ENCODE peak calls at places on chromosomes 13 and 19, in four cellular contexts. T, J, B and S are unnamed samples.
A peak's percentile ranks its signal among the peaks of the same experiment; 100 is the strongest.

GRCh38 chr13:33105387-33106005 is 89.3 kb downstream of the KL start:
- DNase-seq in J (no peak), B (no peak), T (no peak), S (no peak)

GRCh38 chr19:16161848-16162247 is 11.5 kb downstream of the CIB3 start:
- DNase-seq in B (no peak), T (no peak), J (peak; percentile 77), S (no peak)

GRCh38 chr19:45613926-45614725 is 12.1 kb upstream of the GPR4 start:
- DNase-seq in J (peak; percentile 91), B (peak; percentile 88), T (no peak), S (no peak)

GRCh38 chr19:52825765-52826164 is 4.3 kb upstream of the ZNF28 start:
- DNase-seq in J (no peak), T (no peak), B (no peak), S (no peak)

GRCh38 chr13:49935171-49936084 is 712 bp downstream of the SPRYD7 start:
- DNase-seq in B (peak; percentile 69), J (peak; percentile 70), T (peak; percentile 51), S (no peak)

GRCh38 chr19:42402376-42403116 is 12.4 kb upstream of the CNFN start:
- DNase-seq in B (no peak), T (no peak), J (no peak), S (no peak)

GRCh38 chr13:87123987-87124784 is 547.0 kb upstream of the SLITRK5 start:
- DNase-seq in T (peak; percentile 37), B (no peak), J (peak; percentile 100), S (no peak)

GRCh38 chr19:16576690-16577530 is 4.7 kb upstream of the SLC35E1 start:
- DNase-seq in B (no peak), T (no peak), J (no peak), S (no peak)

GRCh38 chr19:18650468-18651001 is 13.7 kb downstream of the KLHL26 start:
- DNase-seq in J (peak; percentile 81), T (peak; percentile 54), B (no peak), S (no peak)

GRCh38 chr13:92297971-92298942 is 899.8 kb downstream of the GPC5 start:
- DNase-seq in J (no peak), B (no peak), T (no peak), S (no peak)

GRCh38 chr19:15476334-15476733 is 3.0 kb downstream of the PGLYRP2 start:
- DNase-seq in B (no peak), T (no peak), J (no peak), S (no peak)

DNA sequence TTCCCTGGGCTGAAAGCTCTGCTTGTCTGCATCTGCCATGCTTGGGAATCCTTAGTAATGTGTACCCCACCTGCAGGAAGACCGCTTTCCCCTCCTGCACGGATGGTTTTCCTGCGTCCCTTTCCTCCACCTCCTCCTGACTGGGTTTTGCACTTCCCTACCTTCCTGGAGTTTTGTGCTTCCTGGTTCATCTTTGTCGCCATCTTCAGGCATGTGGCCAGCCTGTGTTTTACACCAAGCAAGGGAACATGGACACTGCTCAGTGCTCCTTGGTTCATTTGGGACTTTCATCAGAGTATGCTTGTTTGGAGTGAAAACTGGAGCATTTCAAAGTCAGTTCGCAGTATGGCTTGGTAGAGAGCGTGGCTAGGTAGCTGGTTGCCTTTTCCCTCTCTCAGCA is 30.7 kb downstream of the ERICH6B start:
- DNase-seq in B (no peak), J (no peak), T (no peak), S (no peak)
- TF ChIP-seq CTCF in B (no peak), J (no peak), T (no peak), S (peak; percentile 21)

DNA sequence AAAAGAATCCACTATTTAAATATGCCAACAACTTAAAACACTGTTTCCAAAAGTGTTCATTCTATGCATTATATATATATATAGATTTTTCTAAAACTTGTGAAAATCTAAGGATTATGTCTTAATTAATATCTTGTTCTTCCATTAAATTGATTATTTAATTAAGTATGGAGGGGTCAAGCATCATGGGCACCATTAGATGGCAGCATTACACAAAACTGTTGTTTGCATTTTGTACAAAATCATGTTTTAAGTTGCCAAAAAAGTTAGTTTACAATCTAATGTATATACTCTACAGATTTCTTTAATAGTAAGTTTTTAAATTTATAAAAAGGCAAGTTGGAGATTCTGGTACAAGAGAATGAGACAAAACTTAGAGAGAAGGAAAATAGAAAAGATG is 213.2 kb upstream of the EDNRB start:
- DNase-seq in T (no peak), J (no peak), B (no peak), S (no peak)
- TF ChIP-seq CTCF in T (peak; percentile 21), J (peak; percentile 51), B (peak; percentile 11), S (peak; percentile 41)

GRCh38 chr13:113946409-113947181 is 27.3 kb downstream of the C13orf46 start:
- DNase-seq in J (no peak), B (no peak), T (no peak), S (no peak)

GRCh38 chr13:113948034-113948742 is 25.7 kb downstream of the C13orf46 start:
- DNase-seq in J (no peak), B (peak; percentile 56), T (no peak), S (no peak)

GRCh38 chr13:113945857-113946408 is 27.9 kb downstream of the C13orf46 start:
- DNase-seq in J (no peak), B (no peak), T (no peak), S (no peak)

GRCh38 chr13:113949546-113949945 is 24.3 kb downstream of the C13orf46 start:
- DNase-seq in B (no peak), J (no peak), T (no peak), S (no peak)

GRCh38 chr13:113947321-113948033 is 26.4 kb downstream of the C13orf46 start:
- DNase-seq in T (no peak), B (no peak), J (no peak), S (no peak)
- TF ChIP-seq CTCF in T (no peak), B (peak; percentile 5), J (peak; percentile 66), S (peak; percentile 32)

DNA sequence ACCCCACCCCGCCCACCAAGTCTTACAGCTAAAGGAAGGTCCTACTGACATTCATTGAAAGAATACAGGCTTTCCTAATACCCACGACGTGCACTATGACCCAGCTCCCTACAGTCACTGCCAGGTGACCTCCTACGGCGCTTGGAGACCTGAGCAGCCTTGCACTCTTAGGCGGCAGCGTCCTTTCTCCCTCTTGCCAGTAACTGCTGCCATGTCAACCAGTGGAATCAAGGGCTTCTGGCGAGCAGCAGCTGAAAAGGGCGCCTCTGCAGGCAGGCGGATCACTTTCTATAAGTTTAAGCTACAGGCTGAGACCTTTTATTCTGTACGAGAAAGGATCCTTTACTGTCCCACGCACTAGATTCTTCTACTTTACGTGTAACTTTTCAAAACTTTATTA is 2.0 kb downstream of the KCTD12 start:
- DNase-seq in T (peak; percentile 17), J (peak; percentile 5), B (peak; percentile 75), S (no peak)
- TF ChIP-seq CTCF in T (no peak), J (peak; percentile 49), B (peak; percentile 59), S (peak; percentile 44)